ENCODE peak calls at places on chromosomes 11 and 22, in nine cellular contexts. One of them, this sample, is unnamed.

GRCh38 chr11:44777537-44778199 is 50.9 kb downstream of the TSPAN18 start:
- DNase-seq in heart left ventricle: no peak
- DNase-seq in mesothelial cell of epicardium: no peak
- DNase-seq in adrenal gland: no peak
- DNase-seq in bronchial epithelial cell: no peak
- DNase-seq in IMR-90: no peak
- DNase-seq in cardiac fibroblast: no peak
- DNase-seq in astrocyte: no peak
- DNase-seq in lower leg skin: no peak
- DNase-seq in this sample: no peak

GRCh38 chr11:79616392-79616831 is 175.6 kb upstream of the TENM4 start:
- DNase-seq in heart left ventricle: no peak
- DNase-seq in mesothelial cell of epicardium: no peak
- DNase-seq in adrenal gland: no peak
- DNase-seq in bronchial epithelial cell: peak; percentile 88
- DNase-seq in IMR-90: no peak
- DNase-seq in cardiac fibroblast: no peak
- DNase-seq in astrocyte: no peak
- DNase-seq in lower leg skin: no peak
- DNase-seq in this sample: no peak

GRCh38 chr11:104668797-104669463 is 229.3 kb downstream of the CASP12 start:
- DNase-seq in heart left ventricle: no peak
- DNase-seq in mesothelial cell of epicardium: no peak
- DNase-seq in adrenal gland: no peak
- DNase-seq in bronchial epithelial cell: peak; percentile 96
- DNase-seq in IMR-90: peak; percentile 94
- DNase-seq in cardiac fibroblast: peak; percentile 82
- DNase-seq in astrocyte: peak; percentile 92
- DNase-seq in lower leg skin: no peak
- DNase-seq in this sample: no peak

GRCh38 chr11:134346101-134346975 is 14.6 kb downstream of the GLB1L2 start:
- DNase-seq in heart left ventricle: no peak
- DNase-seq in mesothelial cell of epicardium: no peak
- DNase-seq in adrenal gland: no peak
- DNase-seq in bronchial epithelial cell: no peak
- DNase-seq in IMR-90: no peak
- DNase-seq in cardiac fibroblast: no peak
- DNase-seq in astrocyte: no peak
- DNase-seq in lower leg skin: peak; percentile 13
- DNase-seq in this sample: no peak

GRCh38 chr22:31272522-31273446 is 19.5 kb downstream of the PIK3IP1 start:
- DNase-seq in heart left ventricle: peak; percentile 44
- DNase-seq in mesothelial cell of epicardium: no peak
- DNase-seq in adrenal gland: peak; percentile 85
- DNase-seq in bronchial epithelial cell: no peak
- DNase-seq in IMR-90: peak; percentile 67
- DNase-seq in cardiac fibroblast: peak; percentile 78
- DNase-seq in astrocyte: no peak
- DNase-seq in lower leg skin: no peak
- DNase-seq in this sample: peak; percentile 30

GRCh38 chr22:50169774-50170341 is 673 bp upstream of the PANX2 start:
- DNase-seq in heart left ventricle: no peak
- DNase-seq in mesothelial cell of epicardium: no peak
- DNase-seq in adrenal gland: peak; percentile 56
- DNase-seq in bronchial epithelial cell: no peak
- DNase-seq in IMR-90: no peak
- DNase-seq in cardiac fibroblast: peak; percentile 41
- DNase-seq in astrocyte: no peak
- DNase-seq in lower leg skin: no peak
- DNase-seq in this sample: no peak

GRCh38 chr11:94449437-94449836 is 44.2 kb downstream of the MRE11 start:
- DNase-seq in heart left ventricle: no peak
- DNase-seq in mesothelial cell of epicardium: no peak
- DNase-seq in adrenal gland: no peak
- DNase-seq in bronchial epithelial cell: peak; percentile 100
- DNase-seq in IMR-90: peak; percentile 88
- DNase-seq in cardiac fibroblast: peak; percentile 60
- DNase-seq in astrocyte: peak; percentile 60
- DNase-seq in lower leg skin: no peak
- DNase-seq in this sample: no peak

GRCh38 chr11:69200331-69201047 is 44.8 kb downstream of the SMIM38 start:
- DNase-seq in heart left ventricle: peak; percentile 53
- DNase-seq in mesothelial cell of epicardium: no peak
- DNase-seq in adrenal gland: no peak
- DNase-seq in bronchial epithelial cell: no peak
- DNase-seq in IMR-90: no peak
- DNase-seq in cardiac fibroblast: no peak
- DNase-seq in astrocyte: no peak
- DNase-seq in lower leg skin: no peak
- DNase-seq in this sample: no peak

GRCh38 chr22:19037282-19038163 is 84.7 kb downstream of the DGCR2 start:
- DNase-seq in heart left ventricle: no peak
- DNase-seq in mesothelial cell of epicardium: no peak
- DNase-seq in adrenal gland: peak; percentile 48
- DNase-seq in bronchial epithelial cell: no peak
- DNase-seq in IMR-90: no peak
- DNase-seq in cardiac fibroblast: no peak
- DNase-seq in astrocyte: no peak
- DNase-seq in lower leg skin: no peak
- DNase-seq in this sample: no peak

GRCh38 chr11:93089474-93090102 is 108.2 kb downstream of the SLC36A4 start:
- DNase-seq in heart left ventricle: no peak
- DNase-seq in mesothelial cell of epicardium: no peak
- DNase-seq in adrenal gland: peak; percentile 56
- DNase-seq in bronchial epithelial cell: peak; percentile 61
- DNase-seq in IMR-90: peak; percentile 62
- DNase-seq in cardiac fibroblast: peak; percentile 61
- DNase-seq in astrocyte: peak; percentile 20
- DNase-seq in lower leg skin: peak; percentile 15
- DNase-seq in this sample: no peak
- TF ChIP-seq CTCF in heart left ventricle: peak; percentile 34
- TF ChIP-seq CTCF in mesothelial cell of epicardium: no peak
- TF ChIP-seq CTCF in adrenal gland: peak; percentile 34
- TF ChIP-seq CTCF in bronchial epithelial cell: peak; percentile 58
- TF ChIP-seq CTCF in IMR-90: peak; percentile 51
- TF ChIP-seq CTCF in cardiac fibroblast: peak; percentile 74
- TF ChIP-seq CTCF in astrocyte: peak; percentile 40
- TF ChIP-seq CTCF in lower leg skin: no peak
- TF ChIP-seq CTCF in this sample: peak; percentile 48

GRCh38 chr22:48071828-48072227 is 1309.4 kb downstream of the TBC1D22A start:
- DNase-seq in heart left ventricle: no peak
- DNase-seq in mesothelial cell of epicardium: no peak
- DNase-seq in adrenal gland: no peak
- DNase-seq in bronchial epithelial cell: no peak
- DNase-seq in IMR-90: no peak
- DNase-seq in cardiac fibroblast: no peak
- DNase-seq in astrocyte: no peak
- DNase-seq in lower leg skin: no peak
- DNase-seq in this sample: no peak

GRCh38 chr22:48070083-48070482 is 1307.6 kb downstream of the TBC1D22A start:
- DNase-seq in heart left ventricle: no peak
- DNase-seq in mesothelial cell of epicardium: no peak
- DNase-seq in adrenal gland: no peak
- DNase-seq in bronchial epithelial cell: no peak
- DNase-seq in IMR-90: no peak
- DNase-seq in cardiac fibroblast: no peak
- DNase-seq in astrocyte: no peak
- DNase-seq in lower leg skin: no peak
- DNase-seq in this sample: no peak

GRCh38 chr22:48072777-48073176 is 1310.3 kb downstream of the TBC1D22A start:
- DNase-seq in heart left ventricle: no peak
- DNase-seq in mesothelial cell of epicardium: no peak
- DNase-seq in adrenal gland: no peak
- DNase-seq in bronchial epithelial cell: no peak
- DNase-seq in IMR-90: no peak
- DNase-seq in cardiac fibroblast: no peak
- DNase-seq in astrocyte: no peak
- DNase-seq in lower leg skin: no peak
- DNase-seq in this sample: no peak

GRCh38 chr22:48071305-48071704 is 1308.9 kb downstream of the TBC1D22A start:
- DNase-seq in heart left ventricle: no peak
- DNase-seq in mesothelial cell of epicardium: no peak
- DNase-seq in adrenal gland: no peak
- DNase-seq in bronchial epithelial cell: no peak
- DNase-seq in IMR-90: no peak
- DNase-seq in cardiac fibroblast: no peak
- DNase-seq in astrocyte: no peak
- DNase-seq in lower leg skin: no peak
- DNase-seq in this sample: no peak

DNA sequence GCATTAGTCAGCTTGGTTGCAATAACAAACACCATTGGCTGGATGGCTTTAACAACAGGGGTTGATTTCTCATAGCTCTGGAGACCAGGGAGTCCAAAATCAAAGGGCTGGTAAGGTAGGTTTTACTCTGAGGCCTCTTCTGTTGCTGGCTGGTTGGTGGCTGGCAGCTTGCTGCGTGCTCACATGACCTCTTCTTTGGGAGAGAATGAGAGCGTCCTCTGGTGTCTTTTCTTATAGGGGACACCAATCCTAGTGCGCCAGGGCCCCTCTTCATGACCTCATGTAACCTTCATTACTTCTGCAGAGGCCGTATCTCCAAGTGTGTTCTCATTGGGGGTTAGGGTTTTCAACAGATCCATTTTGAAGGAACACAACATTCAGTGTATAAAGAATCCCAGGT is 1308.3 kb downstream of the TBC1D22A start:
- DNase-seq in heart left ventricle: no peak
- DNase-seq in mesothelial cell of epicardium: no peak
- DNase-seq in adrenal gland: no peak
- DNase-seq in bronchial epithelial cell: no peak
- DNase-seq in IMR-90: no peak
- DNase-seq in cardiac fibroblast: no peak
- DNase-seq in astrocyte: no peak
- DNase-seq in lower leg skin: no peak
- DNase-seq in this sample: no peak
- TF ChIP-seq CTCF in heart left ventricle: no peak
- TF ChIP-seq CTCF in mesothelial cell of epicardium: no peak
- TF ChIP-seq CTCF in adrenal gland: no peak
- TF ChIP-seq CTCF in bronchial epithelial cell: no peak
- TF ChIP-seq CTCF in IMR-90: no peak
- TF ChIP-seq CTCF in cardiac fibroblast: no peak
- TF ChIP-seq CTCF in astrocyte: no peak
- TF ChIP-seq CTCF in lower leg skin: no peak
- TF ChIP-seq CTCF in this sample: no peak

DNA sequence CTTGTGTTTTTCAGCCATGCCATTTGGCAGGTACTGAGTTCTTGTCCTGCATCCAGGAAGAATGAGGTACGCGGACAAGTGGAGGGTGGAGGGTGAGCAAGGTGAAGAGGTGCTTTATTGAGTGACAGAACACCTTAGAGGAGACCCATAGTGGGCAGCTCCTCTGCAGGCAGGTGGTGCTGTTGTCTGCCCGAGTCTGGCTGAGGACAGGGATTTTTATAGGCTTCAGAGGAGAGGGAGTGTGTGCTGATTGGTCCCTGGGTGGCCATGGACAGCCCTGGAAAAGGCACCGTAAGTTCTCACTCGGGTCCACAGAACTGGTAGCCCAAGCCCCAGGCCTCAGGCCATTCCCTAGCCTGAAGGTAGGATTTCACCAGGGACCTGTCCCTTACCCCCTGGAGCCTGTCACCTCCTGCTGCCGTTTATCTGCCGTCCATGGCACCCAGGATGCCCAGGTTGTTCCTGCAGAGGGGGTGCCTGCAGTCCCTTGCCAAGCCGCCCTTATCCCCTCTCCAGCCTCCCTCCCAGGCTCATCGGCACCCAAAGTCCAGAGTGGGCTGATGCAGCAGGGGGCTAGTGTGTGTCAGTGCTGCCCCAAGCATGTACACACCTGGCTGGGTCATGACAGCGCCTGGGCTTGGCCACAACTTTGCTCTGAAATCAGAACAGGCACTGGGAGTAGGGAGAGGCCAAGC is 213.6 kb downstream of the LRRC4C start:
- DNase-seq in heart left ventricle: peak; percentile 7
- DNase-seq in mesothelial cell of epicardium: no peak
- DNase-seq in adrenal gland: peak; percentile 48
- DNase-seq in bronchial epithelial cell: no peak
- DNase-seq in IMR-90: no peak
- DNase-seq in cardiac fibroblast: no peak
- DNase-seq in astrocyte: no peak
- DNase-seq in lower leg skin: no peak
- DNase-seq in this sample: no peak
- TF ChIP-seq CTCF in heart left ventricle: no peak
- TF ChIP-seq CTCF in mesothelial cell of epicardium: no peak
- TF ChIP-seq CTCF in adrenal gland: peak; percentile 31
- TF ChIP-seq CTCF in bronchial epithelial cell: no peak
- TF ChIP-seq CTCF in IMR-90: no peak
- TF ChIP-seq CTCF in cardiac fibroblast: no peak
- TF ChIP-seq CTCF in astrocyte: no peak
- TF ChIP-seq CTCF in lower leg skin: no peak
- TF ChIP-seq CTCF in this sample: no peak

GRCh38 chr11:125329786-125330185 is 165.2 kb downstream of the PKNOX2 start:
- DNase-seq in heart left ventricle: no peak
- DNase-seq in mesothelial cell of epicardium: no peak
- DNase-seq in adrenal gland: no peak
- DNase-seq in bronchial epithelial cell: no peak
- DNase-seq in IMR-90: no peak
- DNase-seq in cardiac fibroblast: no peak
- DNase-seq in astrocyte: no peak
- DNase-seq in lower leg skin: no peak
- DNase-seq in this sample: no peak

GRCh38 chr11:125330462-125331325 is 165.4 kb downstream of the FEZ1 start:
- DNase-seq in heart left ventricle: no peak
- DNase-seq in mesothelial cell of epicardium: no peak
- DNase-seq in adrenal gland: no peak
- DNase-seq in bronchial epithelial cell: no peak
- DNase-seq in IMR-90: no peak
- DNase-seq in cardiac fibroblast: no peak
- DNase-seq in astrocyte: no peak
- DNase-seq in lower leg skin: no peak
- DNase-seq in this sample: no peak

GRCh38 chr11:125333354-125334077 is 162.5 kb downstream of the FEZ1 start:
- DNase-seq in heart left ventricle: no peak
- DNase-seq in mesothelial cell of epicardium: no peak
- DNase-seq in adrenal gland: peak; percentile 34
- DNase-seq in bronchial epithelial cell: no peak
- DNase-seq in IMR-90: no peak
- DNase-seq in cardiac fibroblast: no peak
- DNase-seq in astrocyte: no peak
- DNase-seq in lower leg skin: no peak
- DNase-seq in this sample: no peak

GRCh38 chr11:125332821-125333220 is 163.2 kb downstream of the FEZ1 start:
- DNase-seq in heart left ventricle: no peak
- DNase-seq in mesothelial cell of epicardium: no peak
- DNase-seq in adrenal gland: peak; percentile 20
- DNase-seq in bronchial epithelial cell: no peak
- DNase-seq in IMR-90: no peak
- DNase-seq in cardiac fibroblast: no peak
- DNase-seq in astrocyte: no peak
- DNase-seq in lower leg skin: no peak
- DNase-seq in this sample: no peak

DNA sequence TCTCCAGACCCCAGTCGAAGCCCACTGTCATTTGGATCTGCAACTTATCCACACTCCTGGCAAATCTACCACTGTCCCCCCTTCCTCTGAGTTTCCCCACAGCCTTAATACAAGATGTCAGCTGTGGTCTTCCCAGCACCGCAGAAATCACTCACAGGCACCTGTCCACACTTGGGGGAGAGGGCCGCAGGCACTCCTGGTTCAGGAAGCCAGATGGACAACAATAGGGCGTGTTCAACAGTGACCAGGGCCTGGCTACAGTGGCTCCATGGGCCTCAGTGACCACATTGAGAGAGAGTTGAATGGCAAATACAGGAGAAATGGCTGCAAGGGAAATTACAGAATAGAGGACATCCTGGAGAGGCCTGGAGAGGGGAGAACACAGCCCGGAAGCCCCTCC is 164.7 kb downstream of the FEZ1 start:
- DNase-seq in heart left ventricle: no peak
- DNase-seq in mesothelial cell of epicardium: no peak
- DNase-seq in adrenal gland: no peak
- DNase-seq in bronchial epithelial cell: no peak
- DNase-seq in IMR-90: no peak
- DNase-seq in cardiac fibroblast: no peak
- DNase-seq in astrocyte: no peak
- DNase-seq in lower leg skin: no peak
- DNase-seq in this sample: no peak
- TF ChIP-seq CTCF in heart left ventricle: no peak
- TF ChIP-seq CTCF in mesothelial cell of epicardium: no peak
- TF ChIP-seq CTCF in adrenal gland: no peak
- TF ChIP-seq CTCF in bronchial epithelial cell: no peak
- TF ChIP-seq CTCF in IMR-90: no peak
- TF ChIP-seq CTCF in cardiac fibroblast: no peak
- TF ChIP-seq CTCF in astrocyte: no peak
- TF ChIP-seq CTCF in lower leg skin: no peak
- TF ChIP-seq CTCF in this sample: no peak

This sample was measured in progenitor cell of endocrine pancreas.